ENCODE peak calls at places on chromosomes 13 and 19, in five cellular contexts. X is heart right ventricle; B is AG04450; A is CD8-positive, alpha-beta memory T cell; C is brain microvascular endothelial cell. U is an unnamed sample.

GRCh38 chr19:33677745-33678426 is 56.1 kb downstream of the CHST8 start:
- DNase-seq in X (no peak), B (no peak), A (no peak), C (no peak), U (no peak)

GRCh38 chr13:111577429-111577828 is 257.0 kb downstream of the TEX29 start:
- DNase-seq in X (no peak), B (no peak), A (no peak), C (no peak), U (no peak)

GRCh38 chr13:60327551-60327950 is 69.5 kb upstream of the TDRD3 start:
- DNase-seq in X (no peak), B (no peak), A (no peak), C (no peak), U (no peak)

GRCh38 chr13:112905990-112906641 is 62.9 kb upstream of the MCF2L start:
- DNase-seq in X (no peak), B (no peak), A (no peak), C (no peak), U (no peak)

GRCh38 chr19:34150558-34150957 is 21.7 kb upstream of the LSM14A start:
- DNase-seq in X (no peak), B (no peak), A (no peak), C (no peak), U (no peak)

GRCh38 chr19:2229103-2230028 is 6.8 kb downstream of the PLEKHJ1 start:
- DNase-seq in X (no peak), B (no peak), A (no peak), C (no peak), U (no peak)

GRCh38 chr13:41457589-41458186 is 338 bp downstream of the RGCC start:
- DNase-seq in X (peak), B (no peak), A (peak), C (no peak), U (no peak)

GRCh38 chr13:69300131-69300530 is 807.5 kb upstream of the ATXN8OS start:
- DNase-seq in X (no peak), B (no peak), A (no peak), C (no peak), U (no peak)

GRCh38 chr19:10226376-10227214 is 4.5 kb downstream of the S1PR2 start:
- DNase-seq in X (peak), B (peak), A (no peak), C (peak), U (no peak)

GRCh38 chr13:88022826-88023225 is 351.7 kb downstream of the SLITRK5 start:
- DNase-seq in X (no peak), B (no peak), A (no peak), C (no peak), U (peak)

GRCh38 chr13:48222358-48223015 is 10.5 kb upstream of the ITM2B start:
- DNase-seq in X (peak), B (no peak), A (no peak), C (no peak), U (no peak)

GRCh38 chr19:5445667-5446066 is 9.6 kb upstream of the ZNRF4 start:
- DNase-seq in X (no peak), B (no peak), A (no peak), C (no peak), U (no peak)

GRCh38 chr13:80359459-80360297 is 18.8 kb upstream of the SPRY2 start:
- DNase-seq in X (no peak), B (no peak), A (no peak), C (no peak), U (no peak)

GRCh38 chr13:70747305-70747704 is 639.1 kb upstream of the KLHL1 start:
- DNase-seq in X (no peak), B (no peak), A (no peak), C (no peak), U (no peak)

GRCh38 chr13:35256459-35257148 is 219.9 kb downstream of the MAB21L1 start:
- DNase-seq in X (no peak), B (no peak), A (no peak), C (no peak), U (no peak)

GRCh38 chr19:3224346-3225325 is at the start of gene CELF5:
- DNase-seq in X (peak), B (no peak), A (peak), C (no peak), U (no peak)

GRCh38 chr19:39858541-39858940 is 12.4 kb upstream of the FBL start:
- DNase-seq in X (no peak), B (no peak), A (no peak), C (no peak), U (no peak)

DNA sequence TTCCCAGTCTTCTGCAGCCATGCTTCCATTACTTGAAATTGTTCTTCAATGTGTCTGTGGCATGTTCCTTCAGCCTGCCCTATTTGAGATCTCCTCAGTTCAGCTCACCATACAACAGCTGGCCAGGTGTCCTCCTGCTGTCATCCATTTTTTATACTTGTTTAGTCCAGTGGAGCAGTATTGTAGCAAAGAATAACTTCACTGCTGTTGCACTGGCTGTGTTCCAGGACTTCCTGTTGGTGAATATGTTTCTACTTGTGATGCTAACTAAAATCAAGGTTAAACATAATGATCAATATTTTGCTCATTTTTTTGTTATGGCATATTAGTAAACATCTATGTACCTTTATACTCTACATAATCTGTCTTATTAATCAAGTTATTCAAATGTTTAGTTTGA is 1394.1 kb downstream of the PCDH9 start:
- DNase-seq in X (no peak), B (no peak), A (no peak), C (no peak), U (no peak)
- H3K4me3 ChIP-seq in X (no peak), B (no peak), A (no peak), C (no peak), U (no peak)

GRCh38 chr19:19492026-19492610 is 23.2 kb downstream of the TSSK6 start:
- DNase-seq in X (no peak), B (no peak), A (no peak), C (no peak), U (no peak)

GRCh38 chr19:19491321-19492025 is 23.9 kb downstream of the TSSK6 start:
- DNase-seq in X (no peak), B (no peak), A (no peak), C (no peak), U (no peak)

GRCh38 chr19:19488875-19489690 is 26.3 kb downstream of the TSSK6 start:
- DNase-seq in X (peak), B (peak), A (peak), C (peak), U (peak)

GRCh38 chr19:19489804-19490204 is 25.5 kb downstream of the TSSK6 start:
- DNase-seq in X (no peak), B (no peak), A (no peak), C (no peak), U (no peak)

GRCh38 chr19:19490247-19490968 is 24.9 kb downstream of the TSSK6 start:
- DNase-seq in X (peak), B (peak), A (peak), C (peak), U (peak)
- H3K4me3 ChIP-seq in X (no peak), B (no peak), A (no peak), C (no peak), U (no peak)

DNA sequence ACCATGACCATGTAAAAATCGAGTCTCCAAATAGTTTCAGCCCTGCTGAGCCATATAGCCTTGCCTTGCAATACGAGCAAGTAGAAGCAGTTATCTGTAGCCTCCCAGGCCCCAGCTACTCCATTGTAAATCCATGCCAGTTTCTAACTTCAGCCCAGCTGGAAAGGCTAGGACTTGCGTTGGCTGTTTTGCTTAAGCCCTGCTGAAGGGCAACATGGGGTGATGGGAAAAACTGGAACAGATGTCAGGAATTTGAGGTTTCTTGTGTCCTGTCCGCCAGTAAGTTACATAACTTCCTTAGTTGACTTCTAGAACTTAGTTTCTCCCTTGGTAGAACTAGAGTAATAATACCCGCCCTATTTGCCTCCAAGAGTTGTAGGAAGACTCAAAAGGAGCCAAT is 216.0 kb upstream of the SERP2 start:
- DNase-seq in X (no peak), B (no peak), A (no peak), C (no peak), U (no peak)
- H3K4me3 ChIP-seq in X (no peak), B (no peak), A (no peak), C (no peak), U (no peak)

DNA sequence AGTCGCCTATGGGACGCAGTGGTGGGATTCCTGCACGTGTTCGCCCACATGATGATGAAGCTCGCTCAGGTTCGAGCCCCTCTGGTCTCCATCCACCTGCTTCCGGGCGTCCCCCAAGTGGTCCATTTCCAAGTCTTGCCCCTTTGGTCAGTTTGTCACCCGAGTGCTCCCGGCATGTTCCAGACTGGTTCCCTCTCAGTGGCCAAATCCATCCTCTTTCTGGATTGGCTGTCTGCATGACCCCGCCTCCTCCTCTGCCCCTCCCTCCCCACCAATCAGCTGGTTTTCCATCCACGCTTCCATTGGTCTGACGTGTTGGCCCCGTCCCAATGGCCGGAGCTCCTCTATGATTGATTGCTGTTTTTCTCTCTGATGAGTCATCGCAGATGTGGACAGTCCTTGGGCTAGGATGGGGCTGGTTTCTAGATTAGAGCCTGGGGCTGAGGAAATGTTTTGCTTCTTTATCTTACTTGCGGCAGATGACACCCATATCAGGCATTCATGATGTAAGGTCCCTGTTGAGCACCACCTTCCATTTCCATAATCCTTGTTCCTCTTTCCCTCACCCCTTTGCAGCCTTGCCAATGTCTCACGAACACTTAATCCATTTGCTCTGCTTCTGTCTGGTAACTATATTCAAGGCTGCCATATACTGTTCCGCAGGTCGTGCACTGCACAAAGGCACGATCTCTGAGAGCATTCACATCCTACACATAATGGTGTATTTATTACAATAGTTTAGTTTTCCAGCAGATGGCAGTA is 73.8 kb downstream of the MAP4K1 start:
- DNase-seq in X (peak), B (peak), A (no peak), C (peak), U (no peak)
- H3K4me3 ChIP-seq in X (no peak), B (no peak), A (no peak), C (no peak), U (peak)

DNA sequence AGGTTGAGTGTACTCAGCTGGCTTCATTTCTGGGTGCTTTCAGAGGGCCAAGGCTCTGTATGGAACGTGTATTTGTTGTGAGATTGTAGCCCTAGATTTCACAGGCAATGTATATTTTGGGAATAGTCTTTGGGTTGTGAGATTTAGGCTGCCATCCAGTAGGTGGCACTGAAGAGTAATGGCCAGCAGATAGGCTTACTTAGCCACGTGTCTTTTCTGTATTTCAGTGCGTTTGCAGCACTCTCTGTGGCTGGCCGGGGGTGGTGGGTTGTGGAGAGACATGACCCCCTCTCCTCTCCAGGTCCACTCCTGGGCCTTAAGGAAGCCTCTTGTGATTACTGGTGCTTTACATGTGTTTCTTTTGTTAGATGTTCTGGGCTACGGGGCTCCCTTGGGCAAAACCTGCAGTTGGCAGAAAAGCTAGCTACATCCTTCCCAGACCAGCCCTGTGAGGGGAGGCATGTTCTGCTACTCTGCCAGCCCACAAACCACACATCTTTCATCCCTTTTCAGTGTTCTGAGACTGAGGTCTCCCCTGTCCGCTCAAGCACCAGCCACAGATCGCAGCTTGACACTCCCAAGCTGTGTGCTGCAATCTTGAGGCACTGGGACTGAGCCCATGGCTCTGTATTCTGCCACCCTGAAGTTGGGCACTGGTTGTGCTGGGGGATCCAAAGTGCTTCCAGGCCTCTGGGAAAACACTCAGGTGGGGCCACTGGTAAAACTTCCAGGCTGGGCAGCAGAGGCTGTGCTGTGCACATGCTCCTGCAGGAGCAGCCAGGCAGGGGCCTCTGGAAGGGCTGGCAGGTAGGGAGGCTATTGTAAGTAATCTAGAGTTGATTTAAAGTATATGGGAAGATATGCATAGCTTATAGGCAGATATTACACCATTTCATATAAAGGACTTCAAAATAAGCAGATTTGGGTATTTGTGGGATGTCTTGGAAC is 1096.8 kb upstream of the PCDH20 start:
- DNase-seq in X (no peak), B (peak), A (no peak), C (peak), U (no peak)
- H3K4me3 ChIP-seq in X (no peak), B (no peak), A (no peak), C (no peak), U (no peak)